ENCODE peak calls at places on chromosomes 13 and 19, in four cellular contexts. A is IMR-90, R is breast epithelium, Y is esophagus squamous epithelium. G is an unnamed sample.

GRCh38 chr13:34257980-34258379 is 440.0 kb downstream of the RFC3 start:
- DNase-seq in Y (no peak), A (no peak), R (no peak), G (no peak)

GRCh38 chr13:107421028-107421427 is 794.3 kb downstream of the LIG4 start:
- DNase-seq in A (peak), Y (no peak), R (no peak), G (no peak)

GRCh38 chr19:6060600-6061391 is 49.5 kb downstream of the RFX2 start:
- DNase-seq in R (peak), Y (no peak), A (peak), G (no peak)

GRCh38 chr13:88736026-88736425 is 1064.9 kb downstream of the SLITRK5 start:
- DNase-seq in R (no peak), Y (no peak), A (no peak), G (no peak)

GRCh38 chr13:41763772-41764171 is 197.1 kb downstream of the VWA8 start:
- DNase-seq in Y (no peak), R (no peak), A (no peak), G (no peak)

GRCh38 chr13:44879452-44880058 is 109.7 kb downstream of the NUFIP1 start:
- DNase-seq in Y (no peak), A (peak), R (no peak), G (no peak)

GRCh38 chr19:22354665-22355064 is 67.5 kb downstream of the ZNF98 start:
- DNase-seq in R (no peak), A (no peak), Y (no peak), G (no peak)

GRCh38 chr19:46491975-46492682 is 3.5 kb downstream of the PNMA8B start:
- DNase-seq in A (no peak), R (no peak), Y (no peak), G (no peak)

GRCh38 chr19:35812220-35813042 is at the start of gene PRODH2:
- DNase-seq in A (no peak), Y (no peak), R (no peak), G (no peak)

GRCh38 chr13:79079351-79079839 is 326.7 kb downstream of the RBM26 start:
- DNase-seq in Y (no peak), A (no peak), R (no peak), G (no peak)

GRCh38 chr19:5935473-5936307 is 21.6 kb downstream of the CAPS start:
- DNase-seq in A (peak), R (no peak), Y (no peak), G (no peak)

GRCh38 chr13:86174632-86175031 is 375.4 kb upstream of the SLITRK6 start:
- DNase-seq in R (no peak), A (no peak), Y (no peak), G (no peak)

GRCh38 chr19:34261335-34262109 is 7.2 kb downstream of the GARRE1 start:
- DNase-seq in Y (no peak), A (no peak), R (no peak), G (no peak)

GRCh38 chr19:34263745-34264237 is 9.4 kb downstream of the GARRE1 start:
- DNase-seq in R (no peak), A (no peak), Y (no peak), G (no peak)

GRCh38 chr19:34269081-34269480 is 14.7 kb downstream of the GARRE1 start:
- DNase-seq in A (no peak), Y (no peak), R (no peak), G (no peak)

GRCh38 chr19:34269489-34269888 is 15.1 kb downstream of the GARRE1 start:
- DNase-seq in Y (no peak), R (no peak), A (no peak), G (no peak)

GRCh38 chr19:34265221-34265650 is 10.9 kb downstream of the GARRE1 start:
- DNase-seq in R (peak), A (no peak), Y (no peak), G (peak)
- TF ChIP-seq POLR2A in R (no peak), A (no peak), Y (no peak), G (no peak)

DNA sequence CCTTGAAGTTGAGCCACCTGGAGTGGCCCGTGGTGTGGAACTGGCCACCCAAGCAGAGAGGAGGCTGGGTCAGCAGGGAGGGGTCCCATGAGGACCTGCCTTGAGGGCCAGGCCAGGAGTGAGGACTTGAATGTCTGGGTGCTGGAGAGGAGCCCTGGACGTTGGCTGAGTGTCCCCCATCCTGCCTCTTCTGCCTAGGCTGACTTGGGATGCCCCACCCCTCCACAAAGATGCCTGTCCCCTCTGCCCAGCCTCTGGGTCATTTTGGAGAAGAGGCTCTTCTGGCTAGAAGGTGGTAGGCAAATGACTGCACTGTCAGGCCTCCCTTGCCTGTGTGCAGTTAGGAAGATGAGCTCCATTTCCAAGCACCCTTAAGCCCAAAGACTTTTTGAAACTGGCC is 1.7 kb downstream of the SSBP4 start:
- DNase-seq in Y (no peak), R (no peak), A (no peak), G (no peak)
- H3K4me3 ChIP-seq in Y (peak), R (peak), A (no peak), G (no peak)

DNA sequence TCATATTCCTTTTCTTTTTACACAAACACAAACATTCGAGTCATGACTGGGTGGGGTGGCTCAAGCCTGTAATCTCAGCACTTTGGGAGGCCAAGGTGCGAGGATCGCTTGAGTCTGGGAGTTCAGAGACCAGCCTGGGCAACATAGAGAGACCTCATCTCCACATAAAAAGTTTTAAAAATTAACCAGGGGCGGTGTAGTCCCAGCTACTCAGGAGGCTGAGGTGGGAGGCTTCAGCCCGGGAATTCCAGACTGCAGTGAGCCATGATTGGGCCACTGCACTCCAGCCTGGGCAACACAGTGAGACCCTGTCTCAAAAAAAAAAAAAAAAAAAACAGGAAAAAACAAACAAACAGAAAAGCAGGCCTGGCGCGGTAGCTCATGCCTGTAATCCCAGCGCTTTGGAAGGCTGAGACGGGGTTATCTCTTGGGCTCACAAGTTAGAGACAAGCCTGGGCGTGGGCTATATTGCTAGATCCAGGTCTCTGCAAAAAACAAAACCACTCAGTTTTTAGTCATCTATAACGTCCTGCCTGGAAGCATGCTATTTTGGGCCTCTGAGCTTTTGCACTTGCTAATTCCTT is 572 bp upstream of the BAX start:
- DNase-seq in Y (no peak), A (no peak), R (no peak), G (no peak)
- TF ChIP-seq POLR2A in Y (no peak), A (no peak), R (no peak), G (no peak)

GRCh38 chr19:29578349-29578748 is 27.7 kb upstream of the POP4 start:
- DNase-seq in R (no peak), A (no peak), Y (no peak), G (no peak)

GRCh38 chr19:29576761-29577661 is 29.1 kb upstream of the POP4 start:
- DNase-seq in Y (no peak), R (peak), A (peak), G (peak)

GRCh38 chr19:29577662-29577963 is 28.5 kb upstream of the POP4 start:
- DNase-seq in A (no peak), Y (no peak), R (no peak), G (no peak)

GRCh38 chr19:29574518-29574917 is 31.6 kb upstream of the POP4 start:
- DNase-seq in R (no peak), A (no peak), Y (no peak), G (peak)

DNA sequence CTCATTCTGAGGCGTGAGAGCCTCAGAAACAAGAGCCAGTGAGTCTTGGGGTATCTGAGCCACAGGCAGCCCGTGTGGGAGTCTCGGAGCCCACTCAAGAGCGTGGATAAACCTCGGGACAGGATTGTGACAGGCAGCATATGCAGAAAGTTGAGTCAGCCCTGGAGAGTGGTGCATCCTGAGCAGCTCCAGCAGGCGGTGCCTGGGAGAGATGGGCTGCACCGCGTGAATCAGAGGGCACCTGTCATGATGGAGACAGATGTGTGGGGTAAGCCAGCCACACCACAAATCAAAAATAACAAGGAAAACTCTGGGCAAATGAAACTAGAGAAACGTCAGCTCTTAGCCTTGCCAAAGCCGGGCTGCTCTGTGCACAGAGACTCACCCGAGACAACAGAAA is 30.0 kb upstream of the POP4 start:
- DNase-seq in R (peak), A (peak), Y (no peak), G (no peak)
- H3K4me3 ChIP-seq in R (no peak), A (no peak), Y (no peak), G (no peak)

GRCh38 chr19:54156490-54156889 is 3.0 kb downstream of the LENG1 start:
- DNase-seq in R (no peak), A (no peak), Y (no peak), G (no peak)

GRCh38 chr19:54152878-54153524 is 6.5 kb downstream of the LENG1 start:
- DNase-seq in A (no peak), Y (no peak), R (no peak), G (no peak)

GRCh38 chr19:54153731-54154326 is 5.7 kb downstream of the LENG1 start:
- DNase-seq in A (no peak), R (no peak), Y (no peak), G (no peak)

GRCh38 chr19:54155694-54156093 is 3.8 kb downstream of the LENG1 start:
- DNase-seq in Y (no peak), R (no peak), A (no peak), G (no peak)

DNA sequence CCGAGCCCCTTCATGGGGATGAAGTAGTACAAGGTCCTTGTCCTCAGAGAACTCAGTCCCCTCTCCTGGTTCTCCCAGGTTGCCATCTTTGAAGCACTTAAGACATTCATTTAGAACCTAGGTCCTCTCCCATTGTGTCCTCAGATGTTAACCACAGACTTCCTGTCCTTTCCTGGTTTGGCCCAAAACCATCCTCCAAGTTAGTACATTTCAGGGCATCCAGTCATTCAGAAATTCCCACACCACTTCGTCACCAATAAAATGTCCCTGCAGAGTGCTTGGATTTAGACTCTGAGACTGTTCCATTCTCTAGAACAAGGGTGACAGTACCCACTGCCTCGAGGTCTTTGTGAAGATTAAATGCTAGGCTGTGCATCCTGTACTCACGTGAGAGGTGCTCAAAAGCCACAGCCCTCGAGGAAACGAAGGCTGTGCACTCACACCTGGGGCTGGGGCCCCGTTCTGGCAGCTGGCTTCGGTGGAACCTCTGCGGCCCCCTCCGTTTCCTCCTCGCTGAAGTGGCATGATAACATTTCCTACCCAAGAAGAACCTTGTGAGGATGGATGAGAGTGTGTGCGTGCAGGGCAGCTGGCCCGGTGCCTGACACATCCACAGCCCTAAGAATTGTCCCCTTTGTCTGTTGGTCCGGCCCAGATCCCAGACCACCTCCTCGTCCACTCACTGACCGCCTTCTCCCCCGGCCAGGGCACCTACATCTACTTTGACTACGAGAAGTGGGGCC is 4.7 kb downstream of the LENG1 start:
- DNase-seq in R (no peak), Y (no peak), A (no peak), G (no peak)
- TF ChIP-seq POLR2A in R (no peak), Y (no peak), A (no peak), G (no peak)

GRCh38 chr19:51382004-51382403 is 5.8 kb downstream of the LIM2 start:
- DNase-seq in Y (no peak), R (no peak), A (no peak), G (no peak)

GRCh38 chr19:51375504-51376221 is 3.2 kb upstream of the NKG7 start:
- DNase-seq in A (no peak), Y (no peak), R (no peak), G (no peak)

GRCh38 chr19:51372649-51373504 is at the start of gene NKG7:
- DNase-seq in A (no peak), R (no peak), Y (no peak), G (no peak)

GRCh38 chr19:51380379-51380778 is 7.4 kb downstream of the LIM2 start:
- DNase-seq in R (peak), Y (no peak), A (no peak), G (no peak)

GRCh38 chr19:51377422-51377821 is 5.0 kb upstream of the NKG7 start:
- DNase-seq in R (peak), A (no peak), Y (no peak), G (no peak)
- H3K4me3 ChIP-seq in R (no peak), A (no peak), Y (no peak), G (no peak)

DNA sequence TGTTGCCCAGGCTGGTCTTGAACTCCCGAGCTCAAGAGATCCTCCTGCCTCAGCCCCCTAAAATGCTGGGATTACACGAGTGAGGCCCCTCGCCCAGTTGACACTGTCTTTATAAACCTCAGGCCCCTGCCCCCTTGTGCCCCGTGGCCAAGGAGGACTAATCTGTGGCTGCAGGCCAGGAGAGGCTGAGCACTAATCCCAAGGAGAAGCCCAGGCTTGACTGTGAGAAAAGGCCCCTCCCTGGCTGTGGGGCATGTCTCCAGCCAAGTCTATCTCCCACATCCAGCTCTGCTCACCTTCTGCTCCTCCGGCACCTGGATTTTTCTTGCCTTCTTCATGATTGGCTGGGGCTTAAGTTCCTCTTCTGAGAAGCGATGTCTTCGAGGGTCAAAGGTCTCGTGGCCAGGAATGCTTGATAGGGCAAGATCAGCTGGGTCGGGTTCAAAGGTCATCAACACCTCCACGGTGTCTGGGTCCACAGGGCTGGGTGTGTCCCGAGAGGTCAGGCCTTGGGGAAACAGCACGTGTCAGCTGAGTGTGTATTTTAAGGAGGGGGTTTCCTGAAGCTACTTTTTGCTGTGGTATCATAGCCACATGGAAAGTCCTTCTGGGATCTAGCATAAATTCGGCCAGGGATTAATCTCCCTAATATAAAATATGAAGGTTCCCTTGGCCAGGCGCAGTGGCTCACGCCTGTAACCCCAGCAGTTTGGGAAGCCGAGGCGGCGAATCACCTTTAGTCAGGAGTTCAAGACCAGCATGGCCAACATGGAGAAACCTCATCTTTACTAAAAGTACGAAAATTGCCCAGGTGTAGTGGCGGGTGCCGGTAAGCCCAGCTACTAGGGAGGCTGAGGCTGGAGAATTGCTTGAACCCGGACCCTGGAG is 3.8 kb downstream of the DBP start:
- DNase-seq in Y (no peak), R (no peak), A (no peak), G (no peak)
- TF ChIP-seq POLR2A in Y (no peak), R (no peak), A (no peak), G (no peak)

DNA sequence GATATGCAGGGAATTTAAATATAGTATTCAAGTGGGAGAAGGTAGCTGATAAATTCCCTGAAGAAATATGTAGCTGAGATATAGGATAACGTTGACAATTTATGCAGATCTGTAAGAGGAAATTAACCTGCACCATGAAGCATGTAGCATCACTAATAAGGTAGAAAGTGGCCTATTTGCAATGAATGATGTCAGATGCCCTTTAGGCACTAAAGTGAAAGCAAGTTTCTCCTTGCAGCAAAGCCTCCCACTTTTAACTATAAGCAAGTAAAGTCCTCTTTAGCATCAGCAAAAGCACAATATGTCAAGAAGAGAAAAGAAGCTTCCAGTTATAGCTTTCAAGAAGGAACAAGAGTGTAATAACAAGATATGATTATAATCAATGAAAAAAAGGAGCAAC is 102.5 kb upstream of the SLITRK1 start:
- DNase-seq in R (no peak), A (no peak), Y (no peak), G (no peak)
- H3K4me3 ChIP-seq in R (no peak), A (no peak), Y (no peak), G (no peak)